ENCODE peak calls at places on chromosomes 13 and 19, in four cellular contexts. N is gastrocnemius medialis, R is transverse colon, S is tibial nerve. M is an unnamed sample. For H3K27me3, the result is how much of the 10 kb centered on the place peaks cover.

GRCh38 chr19:1016647-1017114 is 4.2 kb downstream of the TMEM259 start:
- DNase-seq in N (no peak), R (peak), S (no peak), M (no peak)

GRCh38 chr19:45901432-45901903 is 945 bp downstream of the MYPOP start:
- DNase-seq in N (no peak), R (peak), S (peak), M (peak)

GRCh38 chr13:41458939-41459753 is 1.8 kb downstream of the RGCC start:
- DNase-seq in N (no peak), R (peak), S (no peak), M (peak)

GRCh38 chr13:24168392-24168750 is 7.9 kb downstream of the SPATA13 start:
- DNase-seq in N (no peak), R (no peak), S (no peak), M (no peak)

GRCh38 chr19:50481351-50482149 is 4.9 kb upstream of the GARIN5A start:
- DNase-seq in N (no peak), R (no peak), S (no peak), M (no peak)

GRCh38 chr13:26941345-26942174 is 181.0 kb upstream of the GPR12 start:
- DNase-seq in N (no peak), R (no peak), S (no peak), M (no peak)

GRCh38 chr19:6947745-6948144 is 60.4 kb downstream of the ADGRE1 start:
- DNase-seq in N (no peak), R (no peak), S (no peak), M (no peak)

GRCh38 chr13:114063545-114064515 is 68.6 kb downstream of the RASA3 start:
- DNase-seq in N (peak), R (peak), S (no peak), M (peak)

GRCh38 chr19:6639439-6639838 is 30.5 kb downstream of the TNFSF14 start:
- DNase-seq in N (no peak), R (no peak), S (no peak), M (no peak)

GRCh38 chr13:71663431-71663830 is 203.6 kb downstream of the DACH1 start:
- DNase-seq in N (no peak), R (no peak), S (no peak), M (no peak)

GRCh38 chr19:1232652-1233360 is 5.0 kb downstream of the CBARP start:
- DNase-seq in N (no peak), R (no peak), S (no peak), M (peak)

GRCh38 chr19:56105090-56105701 is 15.9 kb downstream of the ZNF787 start:
- DNase-seq in N (peak), R (peak), S (peak), M (peak)

GRCh38 chr19:7018828-7019227 is 2.4 kb downstream of the MBD3L2B start:
- DNase-seq in N (no peak), R (no peak), S (no peak), M (no peak)

GRCh38 chr13:49604570-49604969 is 19.2 kb upstream of the RCBTB1 start:
- DNase-seq in N (no peak), R (no peak), S (no peak), M (no peak)

GRCh38 chr13:48318714-48319457 is 15.3 kb downstream of the RB1 start:
- DNase-seq in N (no peak), R (no peak), S (no peak), M (no peak)

GRCh38 chr13:59793107-59793506 is 370.6 kb downstream of the DIAPH3 start:
- DNase-seq in N (no peak), R (no peak), S (no peak), M (no peak)

GRCh38 chr13:113454936-113455335 is 1.6 kb upstream of the ADPRHL1 start:
- DNase-seq in N (no peak), R (no peak), S (no peak), M (no peak)

GRCh38 chr19:6223461-6224307 is 56.1 kb downstream of the MLLT1 start:
- DNase-seq in N (no peak), R (no peak), S (no peak), M (peak)

GRCh38 chr19:17530586-17530985 is 19.1 kb downstream of the PGLS start:
- DNase-seq in N (no peak), R (no peak), S (no peak), M (no peak)

GRCh38 chr13:48532146-48532472 is 771 bp downstream of the RCBTB2 start:
- DNase-seq in N (no peak), R (no peak), S (peak), M (no peak)

GRCh38 chr19:55346725-55347441 is 7.2 kb downstream of the KMT5C start:
- DNase-seq in N (no peak), R (no peak), S (no peak), M (no peak)

GRCh38 chr13:44221657-44222056 is 152.0 kb upstream of the SERP2 start:
- DNase-seq in N (no peak), R (no peak), S (no peak), M (no peak)

GRCh38 chr19:10315335-10316214 is at the start of gene FDX2:
- DNase-seq in N (peak), R (peak), S (peak), M (peak)

GRCh38 chr19:54507824-54508223 is 5.2 kb downstream of the LAIR2 start:
- DNase-seq in N (no peak), R (no peak), S (no peak), M (no peak)

GRCh38 chr13:105333416-105333815 is 1202.0 kb downstream of the EFNB2 start:
- DNase-seq in N (no peak), R (no peak), S (no peak), M (no peak)

GRCh38 chr19:33390908-33391630 is 17.6 kb downstream of the CEBPG start:
- DNase-seq in N (no peak), R (no peak), S (no peak), M (no peak)

GRCh38 chr19:47072323-47072722 is 23.9 kb upstream of the TMEM160 start:
- DNase-seq in N (no peak), R (no peak), S (no peak), M (no peak)

GRCh38 chr19:34189917-34190425 is 17.7 kb downstream of the LSM14A start:
- DNase-seq in N (no peak), R (no peak), S (no peak), M (no peak)

GRCh38 chr13:21822029-21822428 is 151.2 kb downstream of the FGF9 start:
- DNase-seq in N (no peak), R (no peak), S (no peak), M (no peak)

GRCh38 chr19:8487137-8487851 is 15.1 kb downstream of the PRAM1 start:
- DNase-seq in N (no peak), R (peak), S (peak), M (no peak)

GRCh38 chr13:113584870-113585671 is 518 bp downstream of the TFDP1 start:
- DNase-seq in N (no peak), R (peak), S (no peak), M (peak)

GRCh38 chr19:57010541-57010940 is 109.2 kb upstream of the USP29 start:
- DNase-seq in N (no peak), R (no peak), S (no peak), M (no peak)

GRCh38 chr19:42255766-42256750 is 1.1 kb upstream of the ERF start:
- DNase-seq in N (no peak), R (no peak), S (no peak), M (no peak)

GRCh38 chr19:31139871-31140505 is 209.2 kb downstream of the TSHZ3 start:
- DNase-seq in N (no peak), R (no peak), S (no peak), M (no peak)

GRCh38 chr13:46751811-46752635 is 44.9 kb downstream of the ESD start:
- DNase-seq in N (no peak), R (no peak), S (no peak), M (no peak)

GRCh38 chr13:71118779-71119364 is 748.1 kb downstream of the DACH1 start:
- DNase-seq in N (no peak), R (no peak), S (no peak), M (no peak)

GRCh38 chr19:40907968-40908735 is 26.1 kb upstream of the CYP2A7 start:
- DNase-seq in N (no peak), R (no peak), S (no peak), M (no peak)
- TF ChIP-seq POLR2A in N (no peak), R (no peak), S (no peak), M (no peak)

GRCh38 chr13:112072531-112073244 is 5.7 kb downstream of the SOX1 start:
- DNase-seq in N (no peak), R (no peak), S (no peak), M (no peak)
- H3K27me3 ChIP-seq in N (half or more), R (half or more), S (under half), M (half or more)

GRCh38 chr13:53501387-53501786 is 472.8 kb downstream of the OLFM4 start:
- DNase-seq in N (no peak), R (no peak), S (no peak), M (no peak)

DNA sequence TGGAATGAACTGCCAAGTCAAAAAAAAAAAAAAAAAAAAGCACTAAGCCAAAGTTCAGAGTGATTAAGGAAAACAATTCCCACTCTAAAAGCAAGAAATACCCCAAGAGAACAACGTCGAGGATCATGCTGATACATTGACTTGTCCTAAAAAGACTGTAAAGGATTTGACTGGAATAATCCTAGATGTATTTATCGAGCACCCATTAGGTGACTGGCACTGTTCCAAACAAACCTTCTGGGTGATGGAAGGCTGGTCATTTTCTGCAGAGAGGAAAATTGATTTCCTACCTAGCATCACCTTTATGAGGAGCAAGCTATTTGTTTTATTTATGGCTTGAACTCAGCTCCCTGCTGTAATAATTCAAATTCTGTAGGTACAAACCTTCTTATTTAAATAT is 470.9 kb downstream of the OLFM4 start:
- DNase-seq in N (no peak), R (no peak), S (no peak), M (no peak)
- H3K27ac ChIP-seq in N (no peak), R (no peak), S (no peak), M (no peak)

DNA sequence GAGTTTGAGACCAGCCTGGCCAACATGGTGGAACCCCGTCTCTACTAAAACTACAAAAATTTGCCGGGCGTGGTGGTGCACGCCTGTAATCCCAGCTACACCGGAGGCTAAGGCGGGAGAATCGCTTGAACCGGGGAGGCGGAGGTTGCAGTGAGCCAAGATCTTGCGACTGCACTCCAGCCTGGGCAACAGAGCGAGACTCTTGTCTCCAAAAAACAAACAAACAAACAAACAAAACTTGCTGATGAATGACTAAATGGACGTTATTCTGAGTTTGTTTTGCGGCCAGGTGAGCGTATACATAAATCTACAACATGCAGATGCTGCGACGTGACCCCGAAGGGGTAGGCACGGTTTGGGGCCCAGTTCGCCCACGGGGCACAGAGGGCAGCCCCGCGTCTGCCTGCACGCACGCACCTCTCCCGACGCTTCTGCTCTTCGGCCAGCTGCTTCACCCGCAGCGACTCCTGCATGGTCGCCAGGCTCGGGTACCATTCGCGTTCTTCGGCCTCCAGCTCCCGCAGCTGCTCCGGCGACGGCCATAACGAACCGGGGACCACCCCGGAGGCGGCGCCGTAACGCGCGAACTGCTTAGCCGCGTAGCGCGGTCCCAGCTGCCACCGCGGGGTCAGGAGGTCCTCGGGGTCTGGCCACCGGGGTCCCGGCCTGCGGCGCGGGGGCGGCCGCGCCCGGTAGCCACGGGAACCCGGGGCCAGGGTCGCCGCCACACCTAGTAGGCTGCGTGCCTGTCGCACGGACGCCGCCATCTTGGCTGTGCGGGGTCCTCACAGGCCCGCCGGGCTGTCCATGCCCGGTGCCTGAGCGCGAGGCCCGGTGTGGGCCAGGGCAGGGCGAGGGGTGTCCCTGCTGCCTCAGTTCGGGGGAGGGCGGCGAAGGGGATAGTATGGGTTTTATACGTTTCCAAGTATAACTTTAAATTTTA is at the start of gene GADD45GIP1:
- DNase-seq in N (peak), R (peak), S (peak), M (peak)
- TF ChIP-seq POLR2A in N (peak), R (peak), S (no peak), M (peak)

GRCh38 chr13:25175026-25175425 is 2.9 kb upstream of the AMER2 start:
- DNase-seq in N (no peak), R (no peak), S (no peak), M (no peak)

GRCh38 chr13:25174304-25174703 is 2.2 kb upstream of the AMER2 start:
- DNase-seq in N (no peak), R (no peak), S (no peak), M (no peak)

GRCh38 chr13:25177012-25177411 is 4.9 kb upstream of the AMER2 start:
- DNase-seq in N (no peak), R (no peak), S (no peak), M (no peak)

GRCh38 chr13:25177636-25178035 is 5.5 kb upstream of the AMER2 start:
- DNase-seq in N (no peak), R (no peak), S (no peak), M (no peak)

GRCh38 chr13:25175431-25175830 is 3.3 kb upstream of the AMER2 start:
- DNase-seq in N (no peak), R (no peak), S (no peak), M (no peak)
- H3K27me3 ChIP-seq in N (under half), R (half or more), S (under half), M (half or more)

GRCh38 chr19:19107663-19108062 is 30.6 kb downstream of the TMEM161A start:
- DNase-seq in N (no peak), R (no peak), S (no peak), M (no peak)

GRCh38 chr19:19110410-19111137 is 27.7 kb downstream of the TMEM161A start:
- DNase-seq in N (no peak), R (no peak), S (no peak), M (no peak)

GRCh38 chr19:19111138-19111835 is 27.0 kb downstream of the TMEM161A start:
- DNase-seq in N (no peak), R (no peak), S (no peak), M (no peak)

GRCh38 chr19:19111967-19112580 is 26.2 kb downstream of the TMEM161A start:
- DNase-seq in N (no peak), R (no peak), S (no peak), M (no peak)

DNA sequence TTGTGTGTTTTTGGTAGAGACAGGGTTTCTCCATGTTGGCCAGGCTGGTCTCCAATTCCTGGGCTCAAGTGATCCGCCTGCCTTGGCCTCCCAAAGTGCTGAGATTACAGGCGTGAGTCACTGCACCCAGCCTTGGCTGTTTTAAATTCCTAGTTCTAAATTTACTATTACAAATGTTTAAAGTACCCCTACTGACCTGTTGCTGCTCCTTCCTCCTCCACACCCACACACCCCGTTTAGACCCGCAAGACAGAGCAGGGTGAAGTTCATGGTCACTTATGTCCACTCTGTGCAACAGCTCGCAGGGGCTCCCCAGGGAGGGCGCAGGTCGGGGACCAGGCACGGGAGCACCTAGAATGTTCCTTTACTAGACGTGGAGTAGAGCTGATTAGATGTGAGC is 28.7 kb downstream of the TMEM161A start:
- DNase-seq in N (no peak), R (no peak), S (no peak), M (no peak)
- H3K27ac ChIP-seq in N (peak), R (no peak), S (no peak), M (no peak)